ENCODE peak calls at places on chromosomes 7 and 10, in four cellular contexts. V is NCI-H345; S is activated naive CD4-positive, alpha-beta T cell treated with anti-CD3 and anti-CD28 coated beads for 36 hours; F is GM04504. O is an unnamed sample.
A peak's percentile ranks its signal among the peaks of the same experiment; 100 is the strongest.

GRCh38 chr10:89552213-89552612 is 16.8 kb upstream of the SLC16A12 start:
- DNase-seq in V (no peak), S (no peak), F (no peak), O (no peak)

GRCh38 chr10:33314788-33315561 is 19.5 kb downstream of the NRP1 start:
- DNase-seq in V (peak; percentile 43), S (no peak), F (no peak), O (no peak)

GRCh38 chr7:100503350-100503735 is 19.6 kb downstream of the NYAP1 start:
- DNase-seq in V (no peak), S (no peak), F (no peak), O (no peak)

GRCh38 chr7:148575640-148576411 is 14.7 kb upstream of the C7orf33 start:
- DNase-seq in V (peak; percentile 60), S (peak; percentile 84), F (peak; percentile 24), O (peak; percentile 18)

GRCh38 chr10:70480254-70480861 is 1.8 kb downstream of the PALD1 start:
- DNase-seq in V (no peak), S (peak; percentile 25), F (no peak), O (no peak)

GRCh38 chr10:58952162-58952561 is 224.3 kb upstream of the PHYHIPL start:
- DNase-seq in V (no peak), S (no peak), F (peak; percentile 53), O (no peak)

GRCh38 chr7:138861051-138861450 is 63.1 kb upstream of the ATP6V0A4 start:
- DNase-seq in V (no peak), S (no peak), F (no peak), O (no peak)

GRCh38 chr10:552679-553078 is 136.8 kb downstream of the DIP2C start:
- DNase-seq in V (no peak), S (no peak), F (no peak), O (no peak)

GRCh38 chr10:69716711-69717560 is 84.8 kb upstream of the COL13A1 start:
- DNase-seq in V (peak; percentile 20), S (peak; percentile 78), F (no peak), O (peak; percentile 39)

GRCh38 chr10:63699785-63700184 is 178.6 kb downstream of the REEP3 start:
- DNase-seq in V (no peak), S (no peak), F (no peak), O (peak; percentile 40)

GRCh38 chr7:86454753-86455152 is 189.0 kb upstream of the GRM3 start:
- DNase-seq in V (no peak), S (no peak), F (no peak), O (no peak)